ENCODE peak calls at places on chromosome 20, in six cellular contexts. V is mucosa of descending colon, R is brain microvascular endothelial cell, F is H7, W is heart left ventricle, D is kidney epithelial cell. B is an unnamed sample.

GRCh38 chr20:22389836-22390542 is 194.4 kb downstream of the FOXA2 start:
- DNase-seq in W (no peak), F (peak; percentile 33), V (no peak), R (no peak), D (peak; percentile 91), B (peak; percentile 56)

GRCh38 chr20:44540834-44541233 is 19.0 kb upstream of the SERINC3 start:
- DNase-seq in D (no peak), V (no peak), R (peak; percentile 86), F (no peak), W (no peak), B (no peak)

GRCh38 chr20:44208770-44209169 is 1.8 kb downstream of the OSER1 start:
- DNase-seq in F (no peak), W (no peak), D (no peak), V (no peak), R (no peak), B (no peak)

GRCh38 chr20:1265226-1265915 is 723 bp upstream of the SNPH start:
- DNase-seq in W (no peak), R (no peak), D (no peak), F (no peak), V (no peak), B (no peak)

GRCh38 chr20:21705466-21706344 is at the start of gene PAX1:
- DNase-seq in D (no peak), W (no peak), F (peak; percentile 83), R (no peak), V (no peak), B (no peak)

GRCh38 chr20:15332711-15333160 is 995.3 kb upstream of the FLRT3 start:
- DNase-seq in V (no peak), D (no peak), R (no peak), W (no peak), F (no peak), B (no peak)

GRCh38 chr20:47950103-47950502 is 164.8 kb upstream of the SULF2 start:
- DNase-seq in D (no peak), W (no peak), F (no peak), V (no peak), R (peak; percentile 20), B (no peak)

GRCh38 chr20:18527836-18528235 is 20.1 kb downstream of the SEC23B start:
- DNase-seq in V (no peak), W (no peak), D (no peak), R (peak; percentile 57), F (no peak), B (no peak)

GRCh38 chr20:55132523-55132922 is 657.1 kb downstream of the DOK5 start:
- DNase-seq in D (no peak), F (no peak), V (no peak), R (no peak), W (no peak), B (no peak)

GRCh38 chr20:55140631-55141030 is 665.2 kb downstream of the DOK5 start:
- DNase-seq in F (no peak), W (no peak), R (no peak), V (no peak), D (no peak), B (no peak)

GRCh38 chr20:55139173-55139765 is 663.9 kb downstream of the DOK5 start:
- DNase-seq in W (no peak), R (no peak), D (no peak), V (no peak), F (no peak), B (no peak)

DNA sequence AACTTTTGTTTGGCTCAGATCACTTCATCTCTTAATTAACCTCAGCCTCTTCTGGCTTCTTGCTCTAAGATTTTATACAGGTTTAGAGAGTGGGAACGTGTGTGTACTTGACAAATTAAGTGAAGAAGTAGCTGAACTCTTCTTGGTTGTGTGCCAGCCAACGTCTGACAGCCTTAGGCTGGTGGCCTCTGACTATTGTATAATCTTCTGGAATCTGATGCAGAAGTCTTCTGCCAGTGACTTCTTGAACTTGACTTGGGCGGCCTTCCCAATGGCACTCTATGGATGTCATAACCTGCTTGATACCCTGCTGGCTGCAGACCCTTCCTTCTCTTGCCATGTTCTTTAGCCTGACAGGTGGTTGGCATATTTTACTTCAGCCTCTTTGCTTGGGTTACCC is 660.5 kb downstream of the DOK5 start:
- DNase-seq in F (no peak), D (no peak), W (no peak), V (no peak), R (no peak), B (no peak)
- H3K4me3 ChIP-seq in F (no peak overlapping the region), D (no peak overlapping the region), W (no peak overlapping the region), V (no peak overlapping the region), R (no peak overlapping the region), B (no peak overlapping the region)

GRCh38 chr20:59005523-59006166 is 1.4 kb downstream of the CTSZ start:
- DNase-seq in V (no peak), D (no peak), R (no peak), F (peak; percentile 39), W (no peak), B (no peak)

GRCh38 chr20:59006167-59006863 is 739 bp downstream of the CTSZ start:
- DNase-seq in F (peak; percentile 76), V (peak; percentile 45), D (no peak), W (no peak), R (no peak), B (no peak)

GRCh38 chr20:59007758-59008511 is 881 bp upstream of the CTSZ start:
- DNase-seq in F (no peak), D (no peak), W (peak; percentile 79), R (no peak), V (peak; percentile 60), B (peak; percentile 62)

GRCh38 chr20:59008715-59009336 is 1.8 kb upstream of the CTSZ start:
- DNase-seq in W (no peak), R (no peak), F (no peak), D (no peak), V (no peak), B (no peak)

DNA sequence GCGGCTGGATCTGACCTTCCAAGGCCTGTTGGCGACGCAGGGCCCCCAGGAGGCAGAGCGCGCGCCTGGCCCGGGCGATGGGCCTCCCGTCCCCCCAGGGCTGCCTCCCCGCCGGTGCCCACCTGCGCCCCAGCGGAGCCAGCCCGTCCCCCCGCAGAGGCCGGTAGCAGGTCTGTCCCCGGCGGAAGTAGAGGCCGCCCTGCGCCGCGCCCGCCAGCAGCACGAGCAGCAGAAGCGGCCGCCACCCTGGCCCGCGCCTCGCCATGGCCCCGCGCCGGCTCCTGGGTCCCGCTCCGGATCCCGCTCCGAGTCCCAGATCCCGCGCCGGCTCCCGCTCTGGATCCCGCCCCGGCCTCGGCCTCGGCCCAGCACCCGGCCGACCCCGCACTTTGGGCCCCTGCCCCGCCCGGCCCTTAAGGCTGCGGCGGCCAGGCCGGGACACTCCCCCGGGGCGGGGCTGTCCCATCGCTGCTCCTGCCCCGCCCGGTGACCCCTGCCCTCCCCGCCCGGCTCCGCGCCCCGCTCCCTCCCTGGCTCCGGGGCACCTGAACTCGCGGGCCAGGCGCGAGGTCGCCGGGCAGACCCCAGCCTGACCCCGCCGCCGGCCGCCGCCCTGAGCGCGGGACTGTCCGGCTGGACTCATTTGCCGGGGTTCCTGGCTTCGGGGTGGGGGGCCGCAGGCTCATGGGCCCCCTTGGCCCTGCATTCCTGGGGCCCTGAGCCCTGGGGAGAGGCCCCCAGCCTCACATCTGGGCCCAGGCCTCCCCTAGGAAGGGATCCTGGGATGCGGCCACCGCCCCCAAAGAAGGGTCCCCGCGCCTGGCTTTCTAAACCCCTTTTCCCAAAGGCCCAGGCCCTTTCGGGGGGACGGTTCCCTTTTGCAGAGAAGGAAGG is at the start of gene CTSZ:
- DNase-seq in V (peak; percentile 87), W (peak; percentile 89), R (no peak), D (no peak), F (peak; percentile 98), B (peak; percentile 84)
- H3K4me3 ChIP-seq in V (peak within 1 kb of the TSS; percentile 59), W (peak within 1 kb of the TSS; percentile 81), R (peak within 1 kb of the TSS; percentile 60), D (peak within 1 kb of the TSS; percentile 72), F (peak within 1 kb of the TSS; percentile 52), B (peak within 1 kb of the TSS; percentile 84)

GRCh38 chr20:54208492-54209044 is 681 bp downstream of the PFDN4 start:
- DNase-seq in W (no peak), F (peak; percentile 23), D (no peak), V (no peak), R (peak; percentile 44), B (no peak)

GRCh38 chr20:54207743-54208491 is at the start of gene PFDN4:
- DNase-seq in D (no peak), W (peak; percentile 88), V (peak; percentile 90), F (peak; percentile 92), R (peak; percentile 74), B (peak; percentile 82)

GRCh38 chr20:54209216-54209813 is 1.4 kb downstream of the PFDN4 start:
- DNase-seq in F (peak; percentile 20), V (no peak), R (no peak), W (no peak), D (no peak), B (no peak)

GRCh38 chr20:54204063-54204462 is 3.8 kb upstream of the PFDN4 start:
- DNase-seq in R (no peak), D (no peak), W (no peak), V (no peak), F (no peak), B (no peak)

DNA sequence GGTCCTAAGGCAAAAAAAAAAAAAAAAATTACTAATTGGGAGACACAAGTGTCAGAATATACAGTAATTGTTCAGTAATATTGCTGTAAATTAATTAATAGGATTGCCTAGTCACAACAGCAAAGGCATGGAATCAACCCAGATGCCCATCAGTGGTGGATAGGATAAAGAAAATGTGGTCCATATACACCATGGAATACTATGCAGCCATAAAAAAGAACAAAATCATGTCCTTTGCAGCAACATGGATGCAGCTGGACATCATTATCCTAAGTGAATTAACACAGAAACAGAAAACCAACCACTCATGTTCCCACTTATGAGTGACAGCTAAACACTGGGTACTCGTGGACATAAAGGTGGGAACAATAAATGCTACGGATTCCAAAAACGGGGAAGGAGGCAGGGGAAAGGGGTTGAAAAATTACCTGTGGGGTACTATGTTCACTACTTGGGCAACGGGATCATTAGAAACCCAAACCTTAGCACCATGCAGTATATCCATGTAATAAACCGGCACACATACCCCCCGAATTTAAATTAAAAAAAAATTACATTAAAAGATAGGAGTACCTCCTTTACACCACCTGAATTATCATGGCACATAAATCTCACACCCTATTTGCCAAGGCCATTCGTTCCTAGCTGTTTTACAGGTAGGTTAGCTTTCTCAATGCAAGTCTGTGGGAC is 689 bp upstream of the PFDN4 start:
- DNase-seq in D (no peak), V (no peak), F (no peak), W (no peak), R (no peak), B (no peak)
- H3K4me3 ChIP-seq in D (no peak overlapping the region), V (no peak overlapping the region), F (peak overlapping the region; percentile 97), W (peak overlapping the region; percentile 98), R (peak overlapping the region; percentile 95), B (no peak overlapping the region)

GRCh38 chr20:62305149-62305764 is 2.5 kb downstream of the ADRM1 start:
- DNase-seq in F (peak; percentile 70), V (no peak), R (no peak), D (no peak), W (no peak), B (peak; percentile 91)

GRCh38 chr20:62304331-62305148 is 1.7 kb downstream of the ADRM1 start:
- DNase-seq in R (no peak), F (no peak), V (no peak), W (no peak), D (no peak), B (no peak)

GRCh38 chr20:62307226-62308101 is 4.7 kb downstream of the ADRM1 start:
- DNase-seq in F (peak; percentile 66), V (no peak), W (no peak), R (no peak), D (no peak), B (no peak)

GRCh38 chr20:62306440-62307187 is 3.8 kb downstream of the ADRM1 start:
- DNase-seq in F (peak; percentile 64), W (no peak), D (no peak), R (no peak), V (no peak), B (no peak)

DNA sequence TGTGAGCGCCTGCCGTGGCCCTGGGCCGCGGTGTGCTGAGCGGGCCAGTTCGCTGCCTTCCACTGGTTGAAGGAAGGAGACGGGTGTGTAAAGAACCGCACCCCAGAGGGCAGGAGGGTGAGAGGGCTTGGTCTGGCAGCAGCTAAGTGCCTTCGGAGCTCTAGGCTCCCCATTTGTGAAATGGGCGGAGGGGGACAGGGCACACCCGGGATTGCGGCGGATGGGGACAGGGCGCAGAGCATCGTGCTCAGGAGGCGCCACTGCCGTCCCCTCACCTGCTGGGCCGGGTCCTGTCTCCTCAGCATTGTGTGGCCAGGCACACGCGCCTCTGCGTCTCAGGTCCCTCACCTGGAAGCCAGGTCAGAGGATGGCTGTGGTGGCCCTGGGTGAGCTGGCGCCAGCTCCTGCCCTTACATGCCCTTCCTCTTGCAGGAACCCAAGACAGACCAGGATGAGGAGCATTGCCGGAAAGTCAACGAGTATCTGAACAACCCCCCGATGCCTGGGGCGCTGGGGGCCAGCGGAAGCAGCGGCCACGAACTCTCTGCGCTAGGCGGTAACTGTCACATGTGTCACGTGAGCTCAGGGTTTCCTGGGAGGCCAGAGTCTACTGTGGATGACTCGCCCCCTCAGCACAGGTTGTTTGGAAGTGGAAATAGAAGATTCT is 3.1 kb downstream of the ADRM1 start:
- DNase-seq in W (no peak), R (no peak), F (no peak), V (no peak), D (no peak), B (no peak)
- H3K4me3 ChIP-seq in W (no peak overlapping the region), R (no peak overlapping the region), F (no peak overlapping the region), V (no peak overlapping the region), D (no peak overlapping the region), B (peak overlapping the region; percentile 89)

B was measured in pancreas.